ENCODE peak calls at places on chromosomes 3 and 15, in eight cellular contexts. One of them, this sample, is unnamed.
A peak's percentile ranks its signal among the peaks of the same experiment; 100 is the strongest.

GRCh38 chr15:73926191-73927002 is at the start of gene LOXL1:
- DNase-seq in OCI-LY7: no peak
- DNase-seq in caudate nucleus: no peak
- DNase-seq in body of pancreas: peak; percentile 78
- DNase-seq in stimulated activated CD8-positive, alpha-beta memory T cell treated with anti-CD3 and anti-CD28 coated beads, Interleukin-4, amount 100 ng/mL, for 24 hours: no peak
- DNase-seq in activated CD8-positive, alpha-beta memory T cell treated with anti-CD3 and anti-CD28 coated beads for 48 hours: no peak
- DNase-seq in COR-L47: no peak
- DNase-seq in GM10248: no peak
- DNase-seq in this sample: no peak

GRCh38 chr3:127637971-127638370 is 9.0 kb downstream of the PODXL2 start:
- DNase-seq in OCI-LY7: no peak
- DNase-seq in caudate nucleus: no peak
- DNase-seq in body of pancreas: no peak
- DNase-seq in stimulated activated CD8-positive, alpha-beta memory T cell treated with anti-CD3 and anti-CD28 coated beads, Interleukin-4, amount 100 ng/mL, for 24 hours: no peak
- DNase-seq in activated CD8-positive, alpha-beta memory T cell treated with anti-CD3 and anti-CD28 coated beads for 48 hours: no peak
- DNase-seq in COR-L47: no peak
- DNase-seq in GM10248: no peak
- DNase-seq in this sample: no peak

GRCh38 chr15:92120082-92120481 is 266.6 kb downstream of the SLCO3A1 start:
- DNase-seq in OCI-LY7: no peak
- DNase-seq in caudate nucleus: no peak
- DNase-seq in body of pancreas: no peak
- DNase-seq in stimulated activated CD8-positive, alpha-beta memory T cell treated with anti-CD3 and anti-CD28 coated beads, Interleukin-4, amount 100 ng/mL, for 24 hours: no peak
- DNase-seq in activated CD8-positive, alpha-beta memory T cell treated with anti-CD3 and anti-CD28 coated beads for 48 hours: no peak
- DNase-seq in COR-L47: no peak
- DNase-seq in GM10248: no peak
- DNase-seq in this sample: no peak

GRCh38 chr3:31106912-31107311 is 212.5 kb upstream of the GADL1 start:
- DNase-seq in OCI-LY7: no peak
- DNase-seq in caudate nucleus: no peak
- DNase-seq in body of pancreas: no peak
- DNase-seq in stimulated activated CD8-positive, alpha-beta memory T cell treated with anti-CD3 and anti-CD28 coated beads, Interleukin-4, amount 100 ng/mL, for 24 hours: no peak
- DNase-seq in activated CD8-positive, alpha-beta memory T cell treated with anti-CD3 and anti-CD28 coated beads for 48 hours: no peak
- DNase-seq in COR-L47: no peak
- DNase-seq in GM10248: no peak
- DNase-seq in this sample: peak; percentile 78

GRCh38 chr15:69398541-69398940 is 15.6 kb upstream of the KIF23 start:
- DNase-seq in OCI-LY7: no peak
- DNase-seq in caudate nucleus: no peak
- DNase-seq in body of pancreas: no peak
- DNase-seq in stimulated activated CD8-positive, alpha-beta memory T cell treated with anti-CD3 and anti-CD28 coated beads, Interleukin-4, amount 100 ng/mL, for 24 hours: no peak
- DNase-seq in activated CD8-positive, alpha-beta memory T cell treated with anti-CD3 and anti-CD28 coated beads for 48 hours: no peak
- DNase-seq in COR-L47: no peak
- DNase-seq in GM10248: no peak
- DNase-seq in this sample: peak; percentile 63

GRCh38 chr15:74044267-74045110 is 37.9 kb downstream of the GOLGA6A start:
- DNase-seq in OCI-LY7: no peak
- DNase-seq in caudate nucleus: no peak
- DNase-seq in body of pancreas: peak; percentile 37
- DNase-seq in stimulated activated CD8-positive, alpha-beta memory T cell treated with anti-CD3 and anti-CD28 coated beads, Interleukin-4, amount 100 ng/mL, for 24 hours: no peak
- DNase-seq in activated CD8-positive, alpha-beta memory T cell treated with anti-CD3 and anti-CD28 coated beads for 48 hours: no peak
- DNase-seq in COR-L47: no peak
- DNase-seq in GM10248: no peak
- DNase-seq in this sample: no peak

GRCh38 chr15:71440479-71441071 is 325.3 kb downstream of the THSD4 start:
- DNase-seq in OCI-LY7: peak; percentile 42
- DNase-seq in caudate nucleus: no peak
- DNase-seq in body of pancreas: no peak
- DNase-seq in stimulated activated CD8-positive, alpha-beta memory T cell treated with anti-CD3 and anti-CD28 coated beads, Interleukin-4, amount 100 ng/mL, for 24 hours: no peak
- DNase-seq in activated CD8-positive, alpha-beta memory T cell treated with anti-CD3 and anti-CD28 coated beads for 48 hours: no peak
- DNase-seq in COR-L47: peak; percentile 22
- DNase-seq in GM10248: peak; percentile 38
- DNase-seq in this sample: peak; percentile 30

GRCh38 chr15:50353251-50353998 is 1.6 kb downstream of the GABPB1 start:
- DNase-seq in OCI-LY7: peak; percentile 40
- DNase-seq in caudate nucleus: no peak
- DNase-seq in body of pancreas: no peak
- DNase-seq in stimulated activated CD8-positive, alpha-beta memory T cell treated with anti-CD3 and anti-CD28 coated beads, Interleukin-4, amount 100 ng/mL, for 24 hours: no peak
- DNase-seq in activated CD8-positive, alpha-beta memory T cell treated with anti-CD3 and anti-CD28 coated beads for 48 hours: no peak
- DNase-seq in COR-L47: no peak
- DNase-seq in GM10248: no peak
- DNase-seq in this sample: peak; percentile 23

GRCh38 chr3:189941125-189941524 is 179.6 kb downstream of the P3H2 start:
- DNase-seq in OCI-LY7: no peak
- DNase-seq in caudate nucleus: no peak
- DNase-seq in body of pancreas: peak; percentile 44
- DNase-seq in stimulated activated CD8-positive, alpha-beta memory T cell treated with anti-CD3 and anti-CD28 coated beads, Interleukin-4, amount 100 ng/mL, for 24 hours: no peak
- DNase-seq in activated CD8-positive, alpha-beta memory T cell treated with anti-CD3 and anti-CD28 coated beads for 48 hours: no peak
- DNase-seq in COR-L47: peak; percentile 93
- DNase-seq in GM10248: no peak
- DNase-seq in this sample: no peak

GRCh38 chr15:68354923-68355322 is 77.0 kb downstream of the ITGA11 start:
- DNase-seq in OCI-LY7: no peak
- DNase-seq in caudate nucleus: no peak
- DNase-seq in body of pancreas: no peak
- DNase-seq in stimulated activated CD8-positive, alpha-beta memory T cell treated with anti-CD3 and anti-CD28 coated beads, Interleukin-4, amount 100 ng/mL, for 24 hours: no peak
- DNase-seq in activated CD8-positive, alpha-beta memory T cell treated with anti-CD3 and anti-CD28 coated beads for 48 hours: no peak
- DNase-seq in COR-L47: no peak
- DNase-seq in GM10248: no peak
- DNase-seq in this sample: no peak

GRCh38 chr15:60648928-60649679 is 170.2 kb upstream of the ICE2 start:
- DNase-seq in OCI-LY7: no peak
- DNase-seq in caudate nucleus: no peak
- DNase-seq in body of pancreas: no peak
- DNase-seq in stimulated activated CD8-positive, alpha-beta memory T cell treated with anti-CD3 and anti-CD28 coated beads, Interleukin-4, amount 100 ng/mL, for 24 hours: no peak
- DNase-seq in activated CD8-positive, alpha-beta memory T cell treated with anti-CD3 and anti-CD28 coated beads for 48 hours: no peak
- DNase-seq in COR-L47: no peak
- DNase-seq in GM10248: no peak
- DNase-seq in this sample: no peak

GRCh38 chr3:8619548-8619947 is 25.1 kb downstream of the SSUH2 start:
- DNase-seq in OCI-LY7: no peak
- DNase-seq in caudate nucleus: no peak
- DNase-seq in body of pancreas: no peak
- DNase-seq in stimulated activated CD8-positive, alpha-beta memory T cell treated with anti-CD3 and anti-CD28 coated beads, Interleukin-4, amount 100 ng/mL, for 24 hours: no peak
- DNase-seq in activated CD8-positive, alpha-beta memory T cell treated with anti-CD3 and anti-CD28 coated beads for 48 hours: no peak
- DNase-seq in COR-L47: no peak
- DNase-seq in GM10248: no peak
- DNase-seq in this sample: no peak